ENCODE peak calls at places on chromosomes 13 and 19, in four cellular contexts. L is H1, S is GM12878, D is K562. T is an unnamed sample.

GRCh38 chr13:39485314-39485700 is 117.7 kb downstream of the LHFPL6 start:
- DNase-seq in L (no peak), S (no peak), D (no peak), T (no peak)

GRCh38 chr13:113297370-113297871 is 382 bp downstream of the LAMP1 start:
- DNase-seq in L (no peak), S (no peak), D (peak; percentile 61), T (no peak)

GRCh38 chr19:41321600-41322270 is 11.8 kb downstream of the CCDC97 start:
- DNase-seq in L (peak; percentile 80), S (no peak), D (peak; percentile 65), T (no peak)

GRCh38 chr19:42386974-42387707 is 3.0 kb downstream of the CNFN start:
- DNase-seq in L (peak; percentile 94), S (no peak), D (peak; percentile 88), T (peak; percentile 73)

GRCh38 chr19:21084343-21084742 is 2.3 kb downstream of the ZNF714 start:
- DNase-seq in L (no peak), S (peak; percentile 12), D (no peak), T (no peak)

GRCh38 chr13:113152894-113153809 is 5.3 kb upstream of the PROZ start:
- DNase-seq in L (peak; percentile 81), S (no peak), D (peak; percentile 32), T (no peak)

GRCh38 chr13:48491423-48492122 is 41.3 kb downstream of the RCBTB2 start:
- DNase-seq in L (no peak), S (no peak), D (no peak), T (no peak)

GRCh38 chr13:59532405-59532804 is 631.3 kb downstream of the DIAPH3 start:
- DNase-seq in L (no peak), S (no peak), D (no peak), T (no peak)

GRCh38 chr13:71285700-71286099 is 581.3 kb downstream of the DACH1 start:
- DNase-seq in L (no peak), S (no peak), D (no peak), T (no peak)

GRCh38 chr13:113065406-113066141 is 40.0 kb upstream of the F7 start:
- DNase-seq in L (no peak), S (no peak), D (no peak), T (no peak)

GRCh38 chr19:15779756-15780476 is 7.5 kb upstream of the OR10H5 start:
- DNase-seq in L (no peak), S (no peak), D (no peak), T (no peak)

GRCh38 chr19:18418034-18418724 is 1.0 kb upstream of the SSBP4 start:
- DNase-seq in L (no peak), S (no peak), D (no peak), T (no peak)

GRCh38 chr19:53004242-53004641 is 9.5 kb upstream of the ERVV-1 start:
- DNase-seq in L (no peak), S (no peak), D (no peak), T (no peak)

GRCh38 chr19:19911150-19911549 is 10.4 kb downstream of the ZNF93 start:
- DNase-seq in L (no peak), S (no peak), D (no peak), T (no peak)

GRCh38 chr13:49435992-49436391 is 7.9 kb downstream of the CAB39L start:
- DNase-seq in L (no peak), S (no peak), D (no peak), T (no peak)

GRCh38 chr13:40406405-40407138 is 259.9 kb downstream of the FOXO1 start:
- DNase-seq in L (no peak), S (no peak), D (no peak), T (peak; percentile 26)

GRCh38 chr13:51549593-51549992 is 34.7 kb upstream of the WDFY2 start:
- DNase-seq in L (no peak), S (no peak), D (no peak), T (no peak)

GRCh38 chr13:78060966-78061365 is 142.3 kb upstream of the EDNRB start:
- DNase-seq in L (no peak), S (no peak), D (no peak), T (no peak)

GRCh38 chr19:46926201-46927071 is 65.6 kb downstream of the ARHGAP35 start:
- DNase-seq in L (no peak), S (no peak), D (no peak), T (no peak)

GRCh38 chr19:10299545-10300458 is 9.8 kb downstream of the ZGLP1 start:
- DNase-seq in L (no peak), S (no peak), D (peak; percentile 83), T (no peak)

GRCh38 chr13:75359266-75359665 is 122.7 kb downstream of the TBC1D4 start:
- DNase-seq in L (no peak), S (no peak), D (no peak), T (peak; percentile 74)

GRCh38 chr19:38277549-38277948 is 13.2 kb downstream of the SPINT2 start:
- DNase-seq in L (no peak), S (no peak), D (no peak), T (no peak)

GRCh38 chr13:112154301-112155060 is 87.5 kb downstream of the SOX1 start:
- DNase-seq in L (no peak), S (no peak), D (no peak), T (no peak)

GRCh38 chr19:20863176-20863575 is 59.9 kb upstream of the ZNF85 start:
- DNase-seq in L (peak; percentile 40), S (no peak), D (no peak), T (no peak)

GRCh38 chr13:112137144-112137543 is 70.2 kb downstream of the SOX1 start:
- DNase-seq in L (no peak), S (no peak), D (no peak), T (no peak)

GRCh38 chr13:76455960-76456359 is 430.2 kb downstream of the KCTD12 start:
- DNase-seq in L (no peak), S (no peak), D (no peak), T (no peak)

GRCh38 chr19:33734913-33735312 is 61.8 kb upstream of the KCTD15 start:
- DNase-seq in L (no peak), S (no peak), D (no peak), T (no peak)

GRCh38 chr19:3721131-3721899 is 13.1 kb downstream of the TJP3 start:
- DNase-seq in L (peak; percentile 100), S (no peak), D (peak; percentile 98), T (peak; percentile 95)

GRCh38 chr19:14440049-14440448 is 6.9 kb downstream of the PKN1 start:
- DNase-seq in L (no peak), S (peak; percentile 37), D (peak; percentile 73), T (no peak)

GRCh38 chr19:14442904-14443631 is 10.0 kb downstream of the PKN1 start:
- DNase-seq in L (no peak), S (no peak), D (no peak), T (no peak)

GRCh38 chr19:14441041-14441938 is 8.2 kb downstream of the PKN1 start:
- DNase-seq in L (no peak), S (no peak), D (no peak), T (no peak)

GRCh38 chr19:14446336-14447036 is 13.4 kb downstream of the PKN1 start:
- DNase-seq in L (no peak), S (no peak), D (no peak), T (no peak)

DNA sequence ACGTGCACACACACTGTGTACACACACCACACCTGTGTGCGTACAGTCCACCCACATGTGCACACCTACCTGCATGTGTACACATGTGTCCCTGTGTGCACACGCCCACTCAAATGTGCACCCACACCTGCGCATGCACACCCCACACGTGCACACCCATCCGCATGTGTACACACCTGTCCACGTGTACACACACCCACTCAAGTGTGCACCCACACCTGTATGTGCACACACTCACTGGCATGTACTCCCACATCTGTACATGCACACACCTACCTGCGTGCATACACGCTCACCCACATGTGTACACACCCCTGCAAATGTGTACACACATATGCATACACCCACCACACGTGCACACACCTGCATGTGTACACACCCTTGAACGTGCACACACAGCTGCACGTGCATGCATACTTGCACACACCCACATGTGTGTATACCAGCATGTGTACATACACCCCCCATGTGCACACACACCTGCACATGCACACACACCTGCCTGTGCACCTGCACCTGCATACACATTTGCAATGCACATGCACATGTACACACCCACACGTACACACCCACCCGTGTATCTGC is 10.6 kb downstream of the PKN1 start:
- DNase-seq in L (no peak), S (no peak), D (no peak), T (no peak)
- H3K27ac ChIP-seq in L (no peak overlapping the region), S (no peak overlapping the region), D (no peak overlapping the region), T (no peak overlapping the region)

DNA sequence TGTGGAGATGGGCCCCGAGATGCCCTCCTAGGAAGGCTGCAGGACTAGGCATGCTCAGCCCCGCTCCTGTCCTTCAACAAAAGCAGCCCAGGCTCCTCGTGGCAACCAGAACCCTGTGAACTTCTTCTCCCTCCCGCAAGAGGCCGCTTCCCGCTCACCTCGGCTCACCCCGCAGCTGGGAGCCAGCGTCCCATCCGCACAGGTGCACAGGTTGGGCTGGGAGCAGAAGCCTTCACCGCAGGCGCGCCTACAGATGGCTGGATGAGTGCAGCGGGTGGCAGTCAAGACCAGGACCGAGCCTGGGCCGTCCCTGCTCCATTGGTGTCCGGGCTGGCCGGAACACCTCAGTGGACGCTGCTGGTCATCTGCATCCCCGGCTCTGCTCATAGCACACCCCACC is 3.4 kb downstream of the FBN3 start:
- DNase-seq in L (no peak), S (no peak), D (peak; percentile 41), T (no peak)
- TF ChIP-seq EGR1 in L (no peak), S (no peak), D (no peak), T (no peak)

GRCh38 chr13:109870281-109871017 is 84.1 kb upstream of the IRS2 start:
- DNase-seq in L (no peak), S (no peak), D (no peak), T (no peak)
- H3K27ac ChIP-seq in L (no peak overlapping the region), S (no peak overlapping the region), D (no peak overlapping the region), T (no peak overlapping the region)

GRCh38 chr19:49889687-49890348 is 6.9 kb downstream of the IL4I1 start:
- DNase-seq in L (peak; percentile 94), S (no peak), D (peak; percentile 64), T (peak; percentile 53)
- TF ChIP-seq EGR1 in L (peak; percentile 76), S (no peak), D (peak; percentile 14), T (no peak)

GRCh38 chr13:98988782-98989181 is 10.9 kb upstream of the DOCK9 start:
- DNase-seq in L (no peak), S (no peak), D (no peak), T (no peak)

GRCh38 chr13:98987275-98987674 is 9.4 kb upstream of the DOCK9 start:
- DNase-seq in L (no peak), S (no peak), D (no peak), T (no peak)

GRCh38 chr13:98990701-98991100 is 12.8 kb upstream of the DOCK9 start:
- DNase-seq in L (no peak), S (no peak), D (no peak), T (no peak)

GRCh38 chr13:98988277-98988676 is 10.4 kb upstream of the DOCK9 start:
- DNase-seq in L (no peak), S (no peak), D (no peak), T (no peak)

GRCh38 chr13:98989469-98990235 is 11.8 kb upstream of the DOCK9 start:
- DNase-seq in L (no peak), S (no peak), D (no peak), T (no peak)
- H3K27ac ChIP-seq in L (no peak overlapping the region), S (no peak overlapping the region), D (no peak overlapping the region), T (no peak overlapping the region)

T was measured in HCT116.